ENCODE peak calls at places on chromosomes 4 and X, in six cellular contexts. V is gastrocnemius medialis, L is body of pancreas, U is mesothelial cell of epicardium, S is caudate nucleus, N is GM20000. H is an unnamed sample.

GRCh38 chr4:170231377-170231776 is 141.6 kb upstream of the AADAT start:
- DNase-seq in V (no peak), L (no peak), U (no peak), S (no peak), N (no peak), H (no peak)

GRCh38 chrX:24294619-24295018 is 19.2 kb downstream of the SUPT20HL2 start:
- DNase-seq in V (no peak), L (no peak), U (no peak), S (no peak), N (no peak), H (peak; percentile 50)

GRCh38 chr4:1981251-1982055 is 27.3 kb downstream of the NELFA start:
- DNase-seq in V (no peak), L (no peak), U (no peak), S (no peak), N (no peak), H (no peak)

GRCh38 chr4:35885081-35885480 is 359.2 kb downstream of the ARAP2 start:
- DNase-seq in V (no peak), L (no peak), U (no peak), S (no peak), N (no peak), H (no peak)

GRCh38 chrX:10514891-10515290 is 105.5 kb downstream of the MID1 start:
- DNase-seq in V (no peak), L (no peak), U (no peak), S (peak; percentile 32), N (no peak), H (no peak)

GRCh38 chr4:76987153-76987562 is 37.6 kb downstream of the SEPTIN11 start:
- DNase-seq in V (no peak), L (peak; percentile 40), U (no peak), S (no peak), N (no peak), H (no peak)

GRCh38 chr4:114613579-114613978 is 15.0 kb downstream of the UGT8 start:
- DNase-seq in V (no peak), L (no peak), U (no peak), S (no peak), N (no peak), H (no peak)

GRCh38 chr4:142402156-142402555 is 443.9 kb downstream of the INPP4B start:
- DNase-seq in V (no peak), L (no peak), U (no peak), S (no peak), N (no peak), H (no peak)

GRCh38 chrX:153774576-153775292 is 6.1 kb upstream of the SRPK3 start:
- DNase-seq in V (no peak), L (peak; percentile 10), U (no peak), S (no peak), N (no peak), H (peak; percentile 14)

GRCh38 chrX:47483310-47484268 is 567 bp upstream of the ZNF41 start:
- DNase-seq in V (no peak), L (peak; percentile 17), U (no peak), S (no peak), N (no peak), H (no peak)

GRCh38 chr4:41095973-41096372 is 118.4 kb downstream of the APBB2 start:
- DNase-seq in V (no peak), L (no peak), U (no peak), S (no peak), N (no peak), H (no peak)

GRCh38 chrX:18649498-18649951 is 22.4 kb downstream of the RS1 start:
- DNase-seq in V (no peak), L (no peak), U (peak; percentile 39), S (no peak), N (no peak), H (no peak)

GRCh38 chr4:105605493-105605892 is 53.1 kb downstream of the ARHGEF38 start:
- DNase-seq in V (no peak), L (no peak), U (no peak), S (no peak), N (no peak), H (no peak)

H was measured in activated naive CD4-positive, alpha-beta T cell treated with anti-CD3 and anti-CD28 coated beads, Interleukin-2, amount 10 ng/mL, durations not matched to agents 7 days and 5 days.